ENCODE peak calls at places on chromosomes 5 and 9, in four cellular contexts. W is head of caudate nucleus; F is activated CD4-positive, alpha-beta T cell treated with anti-CD3 and anti-CD28 coated beads, Interleukin-2, amount 50 U/mL, for 1 hour; P is psoas muscle. I is an unnamed sample.

GRCh38 chr9:31140316-31140715 is 1244.1 kb upstream of the ACO1 start:
- DNase-seq in P (no peak), F (no peak), W (no peak), I (no peak)

GRCh38 chr5:33313150-33313549 is 127.6 kb upstream of the TARS1 start:
- DNase-seq in F (no peak), P (no peak), W (no peak), I (no peak)

GRCh38 chr5:176700239-176700847 is 53.1 kb downstream of the TSPAN17 start:
- DNase-seq in P (no peak), F (no peak), W (peak; percentile 70), I (no peak)

GRCh38 chr5:132663771-132664695 is 6.1 kb downstream of the IL13 start:
- DNase-seq in F (no peak), P (no peak), W (no peak), I (no peak)

GRCh38 chr5:33888582-33888981 is 3.2 kb downstream of the ADAMTS12 start:
- DNase-seq in W (no peak), F (no peak), P (no peak), I (no peak)

GRCh38 chr9:137474271-137474670 is 15.1 kb upstream of the NSMF start:
- DNase-seq in F (no peak), W (no peak), P (peak; percentile 28), I (no peak)

GRCh38 chr5:36692791-36693763 is 86.7 kb downstream of the SLC1A3 start:
- DNase-seq in F (peak; percentile 2), P (peak; percentile 91), W (peak; percentile 87), I (peak; percentile 62)

GRCh38 chr9:121168052-121168451 is 33.6 kb downstream of the RAB14 start:
- DNase-seq in F (no peak), W (no peak), P (no peak), I (no peak)

GRCh38 chr5:102755691-102756371 is 726 bp downstream of the PAM start:
- DNase-seq in F (peak; percentile 67), W (peak; percentile 68), P (peak; percentile 76), I (peak; percentile 59)

I was measured in gastrocnemius medialis.